ENCODE peak calls at places on chromosome 13, in four cellular contexts. One of them, this sample, is unnamed.

GRCh38 chr13:39811051-39811450 is 155.6 kb downstream of the COG6 start:
- DNase-seq in RWPE1: no peak
- DNase-seq in GM23248: no peak
- DNase-seq in dorsolateral prefrontal cortex: no peak
- DNase-seq in this sample: no peak

GRCh38 chr13:101681834-101682233 is 229.4 kb downstream of the ITGBL1 start:
- DNase-seq in RWPE1: peak
- DNase-seq in GM23248: peak
- DNase-seq in dorsolateral prefrontal cortex: no peak
- DNase-seq in this sample: no peak

GRCh38 chr13:112184851-112185371 is 118.0 kb downstream of the SOX1 start:
- DNase-seq in GM23248: no peak
- DNase-seq in dorsolateral prefrontal cortex: peak
- DNase-seq in RWPE1: no peak
- DNase-seq in this sample: no peak

GRCh38 chr13:102584423-102584822 is 12.4 kb upstream of the TPP2 start:
- DNase-seq in GM23248: no peak
- DNase-seq in dorsolateral prefrontal cortex: no peak
- DNase-seq in RWPE1: no peak
- DNase-seq in this sample: no peak

GRCh38 chr13:92187378-92187989 is 789.1 kb downstream of the GPC5 start:
- DNase-seq in dorsolateral prefrontal cortex: no peak
- DNase-seq in RWPE1: peak
- DNase-seq in GM23248: peak
- DNase-seq in this sample: no peak

GRCh38 chr13:43377149-43377548 is 353.8 kb downstream of the DNAJC15 start:
- DNase-seq in RWPE1: no peak
- DNase-seq in dorsolateral prefrontal cortex: peak
- DNase-seq in GM23248: no peak
- DNase-seq in this sample: no peak

GRCh38 chr13:100573121-100573520 is 15.5 kb downstream of the GGACT start:
- DNase-seq in RWPE1: peak
- DNase-seq in GM23248: peak
- DNase-seq in dorsolateral prefrontal cortex: peak
- DNase-seq in this sample: peak

GRCh38 chr13:21620858-21621257 is 16.9 kb upstream of the MICU2 start:
- DNase-seq in dorsolateral prefrontal cortex: no peak
- DNase-seq in GM23248: no peak
- DNase-seq in RWPE1: no peak
- DNase-seq in this sample: no peak

GRCh38 chr13:53012707-53013106 is 15.9 kb upstream of the OLFM4 start:
- DNase-seq in dorsolateral prefrontal cortex: no peak
- DNase-seq in RWPE1: no peak
- DNase-seq in GM23248: no peak
- DNase-seq in this sample: no peak

GRCh38 chr13:61410669-61411297 is 4.9 kb downstream of the PCDH20 start:
- DNase-seq in RWPE1: peak
- DNase-seq in GM23248: peak
- DNase-seq in dorsolateral prefrontal cortex: no peak
- DNase-seq in this sample: no peak

GRCh38 chr13:112168771-112169170 is 101.8 kb downstream of the SOX1 start:
- DNase-seq in RWPE1: no peak
- DNase-seq in dorsolateral prefrontal cortex: no peak
- DNase-seq in GM23248: no peak
- DNase-seq in this sample: no peak

GRCh38 chr13:95275322-95276118 is 25.7 kb downstream of the ABCC4 start:
- DNase-seq in dorsolateral prefrontal cortex: no peak
- DNase-seq in RWPE1: no peak
- DNase-seq in GM23248: no peak
- DNase-seq in this sample: no peak

GRCh38 chr13:106284358-106284757 is 251.1 kb downstream of the EFNB2 start:
- DNase-seq in GM23248: no peak
- DNase-seq in dorsolateral prefrontal cortex: no peak
- DNase-seq in RWPE1: peak
- DNase-seq in this sample: no peak

GRCh38 chr13:114026128-114026880 is 52.4 kb upstream of the C13orf46 start:
- DNase-seq in GM23248: no peak
- DNase-seq in dorsolateral prefrontal cortex: peak
- DNase-seq in RWPE1: no peak
- DNase-seq in this sample: no peak

GRCh38 chr13:112053744-112054615 is 13.0 kb upstream of the SOX1 start:
- DNase-seq in dorsolateral prefrontal cortex: no peak
- DNase-seq in GM23248: no peak
- DNase-seq in RWPE1: no peak
- DNase-seq in this sample: no peak

GRCh38 chr13:82147526-82147925 is 1734.7 kb downstream of the SLITRK1 start:
- DNase-seq in dorsolateral prefrontal cortex: no peak
- DNase-seq in GM23248: no peak
- DNase-seq in RWPE1: no peak
- DNase-seq in this sample: no peak

GRCh38 chr13:20197361-20197834 is 4.7 kb upstream of the GJB2 start:
- DNase-seq in GM23248: peak
- DNase-seq in RWPE1: peak
- DNase-seq in dorsolateral prefrontal cortex: no peak
- DNase-seq in this sample: no peak

GRCh38 chr13:73141292-73141771 is 82.5 kb downstream of the KLF5 start:
- DNase-seq in dorsolateral prefrontal cortex: no peak
- DNase-seq in GM23248: no peak
- DNase-seq in RWPE1: no peak
- DNase-seq in this sample: no peak

GRCh38 chr13:107518292-107518691 is 697.0 kb downstream of the LIG4 start:
- DNase-seq in GM23248: peak
- DNase-seq in dorsolateral prefrontal cortex: no peak
- DNase-seq in RWPE1: peak
- DNase-seq in this sample: no peak

GRCh38 chr13:53015044-53015443 is 13.6 kb upstream of the OLFM4 start:
- DNase-seq in GM23248: no peak
- DNase-seq in RWPE1: no peak
- DNase-seq in dorsolateral prefrontal cortex: no peak
- DNase-seq in this sample: no peak

GRCh38 chr13:41193469-41193868 is 900 bp downstream of the KBTBD7 start:
- DNase-seq in RWPE1: no peak
- DNase-seq in dorsolateral prefrontal cortex: no peak
- DNase-seq in GM23248: no peak
- DNase-seq in this sample: no peak
- H3K27ac ChIP-seq in RWPE1: peak
- H3K27ac ChIP-seq in dorsolateral prefrontal cortex: no peak
- H3K27ac ChIP-seq in GM23248: peak
- H3K27ac ChIP-seq in this sample: peak

DNA sequence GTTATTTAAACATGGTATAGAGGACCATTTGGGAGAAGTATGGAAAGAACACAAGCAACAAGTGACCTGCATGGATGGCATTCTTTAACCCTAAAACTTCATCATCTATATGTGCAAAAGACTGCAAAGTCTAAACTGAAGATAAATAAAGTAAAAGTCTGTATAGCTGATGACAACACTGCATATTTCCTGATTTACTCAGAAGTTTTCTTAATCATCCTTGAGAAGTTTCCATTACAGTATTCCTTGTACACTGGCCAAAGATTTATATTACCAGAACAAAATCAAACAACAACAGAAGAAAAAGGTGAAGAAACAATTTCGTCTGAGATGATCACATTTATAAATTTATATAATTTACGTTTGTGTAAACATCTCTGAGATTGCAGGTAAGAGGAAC is 805.7 kb downstream of the PCDH9 start:
- DNase-seq in GM23248: no peak
- DNase-seq in dorsolateral prefrontal cortex: no peak
- DNase-seq in RWPE1: no peak
- DNase-seq in this sample: no peak
- H3K27ac ChIP-seq in GM23248: no peak
- H3K27ac ChIP-seq in dorsolateral prefrontal cortex: no peak
- H3K27ac ChIP-seq in RWPE1: no peak
- H3K27ac ChIP-seq in this sample: no peak

GRCh38 chr13:50370303-50370950 is 355.2 kb downstream of the KCNRG start:
- DNase-seq in dorsolateral prefrontal cortex: no peak
- DNase-seq in GM23248: no peak
- DNase-seq in RWPE1: no peak
- DNase-seq in this sample: no peak
- H3K27ac ChIP-seq in dorsolateral prefrontal cortex: no peak
- H3K27ac ChIP-seq in GM23248: no peak
- H3K27ac ChIP-seq in RWPE1: no peak
- H3K27ac ChIP-seq in this sample: no peak

GRCh38 chr13:27774651-27775050 is 17.6 kb upstream of the GSX1 start:
- DNase-seq in dorsolateral prefrontal cortex: no peak
- DNase-seq in RWPE1: no peak
- DNase-seq in GM23248: no peak
- DNase-seq in this sample: no peak
- H3K27ac ChIP-seq in dorsolateral prefrontal cortex: no peak
- H3K27ac ChIP-seq in RWPE1: no peak
- H3K27ac ChIP-seq in GM23248: no peak
- H3K27ac ChIP-seq in this sample: no peak

GRCh38 chr13:38635030-38635429 is 51.8 kb upstream of the FREM2 start:
- DNase-seq in GM23248: no peak
- DNase-seq in RWPE1: no peak
- DNase-seq in dorsolateral prefrontal cortex: no peak
- DNase-seq in this sample: no peak

GRCh38 chr13:38637576-38637975 is 49.3 kb upstream of the FREM2 start:
- DNase-seq in RWPE1: no peak
- DNase-seq in GM23248: no peak
- DNase-seq in dorsolateral prefrontal cortex: no peak
- DNase-seq in this sample: no peak

GRCh38 chr13:38636756-38637155 is 50.1 kb upstream of the FREM2 start:
- DNase-seq in GM23248: no peak
- DNase-seq in RWPE1: peak
- DNase-seq in dorsolateral prefrontal cortex: no peak
- DNase-seq in this sample: no peak

GRCh38 chr13:38641164-38641948 is 45.5 kb upstream of the FREM2 start:
- DNase-seq in RWPE1: no peak
- DNase-seq in dorsolateral prefrontal cortex: no peak
- DNase-seq in GM23248: peak
- DNase-seq in this sample: no peak

DNA sequence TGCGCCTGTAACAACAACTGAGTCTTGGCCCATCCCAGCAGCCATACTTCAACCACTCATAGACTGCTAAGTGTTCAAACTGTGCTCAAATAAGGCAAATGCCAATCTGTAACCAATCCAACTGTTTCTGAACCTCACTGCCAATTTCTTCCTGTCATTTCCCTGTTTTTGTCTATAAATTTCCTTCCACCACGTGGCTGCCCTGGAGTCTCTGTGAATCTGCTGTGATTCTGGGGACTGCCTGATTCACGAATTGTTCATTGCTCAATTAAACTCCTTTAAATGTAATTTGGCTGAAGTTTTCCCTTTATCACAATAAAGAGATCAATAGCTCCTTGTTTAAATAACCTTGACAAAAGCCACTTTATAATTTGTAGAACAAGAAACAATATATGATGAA is 50.8 kb upstream of the FREM2 start:
- DNase-seq in dorsolateral prefrontal cortex: no peak
- DNase-seq in RWPE1: no peak
- DNase-seq in GM23248: no peak
- DNase-seq in this sample: no peak
- H3K27ac ChIP-seq in dorsolateral prefrontal cortex: no peak
- H3K27ac ChIP-seq in RWPE1: no peak
- H3K27ac ChIP-seq in GM23248: no peak
- H3K27ac ChIP-seq in this sample: no peak

This sample was measured in substantia nigra.